ENCODE peak calls at places on chromosomes 5 and 9, in seven cellular contexts. E is mammary epithelial cell; M is sigmoid colon; X is activated naive CD8-positive, alpha-beta T cell treated with anti-CD3 and anti-CD28 coated beads, Interleukin-2, amount 10 ng/mL, durations not matched to agents 7 days and 5 days; D is stimulated activated CD4-positive, alpha-beta T cell treated with anti-CD3 and anti-CD28 coated beads, Interleukin-15, amount 100 ng/mL, for 48 hours; U is T-helper 9 cell; N is hypothalamus. Z is an unnamed sample.

GRCh38 chr5:72242796-72243475 is 77.1 kb downstream of the MRPS27 start:
- DNase-seq in E (no peak), M (no peak), X (no peak), D (no peak), U (no peak), N (no peak), Z (peak)

GRCh38 chr9:137262909-137263285 is 7.8 kb downstream of the NELFB start:
- DNase-seq in E (no peak), M (no peak), X (no peak), D (no peak), U (no peak), N (no peak), Z (no peak)

GRCh38 chr5:147857302-147858129 is 21.0 kb upstream of the SCGB3A2 start:
- DNase-seq in E (peak), M (peak), X (peak), D (peak), U (peak), N (peak), Z (peak)

GRCh38 chr9:137817236-137818200 is 60.1 kb upstream of the CACNA1B start:
- DNase-seq in E (no peak), M (no peak), X (peak), D (no peak), U (no peak), N (no peak), Z (no peak)

GRCh38 chr9:2461886-2462285 is 159.7 kb upstream of the VLDLR start:
- DNase-seq in E (no peak), M (no peak), X (no peak), D (no peak), U (no peak), N (no peak), Z (peak)

GRCh38 chr5:170105643-170106611 is at the start of gene FOXI1:
- DNase-seq in E (no peak), M (no peak), X (no peak), D (no peak), U (no peak), N (no peak), Z (no peak)

GRCh38 chr5:93599427-93600146 is 16.6 kb downstream of the NR2F1 start:
- DNase-seq in E (no peak), M (no peak), X (no peak), D (no peak), U (no peak), N (no peak), Z (no peak)

GRCh38 chr9:23220171-23220570 is 605.9 kb downstream of the ELAVL2 start:
- DNase-seq in E (no peak), M (no peak), X (no peak), D (no peak), U (no peak), N (no peak), Z (no peak)

GRCh38 chr9:136008693-136008997 is 47.5 kb upstream of the UBAC1 start:
- DNase-seq in E (no peak), M (no peak), X (no peak), D (no peak), U (no peak), N (no peak), Z (no peak)

GRCh38 chr5:116573279-116573616 is 1.4 kb downstream of the SEMA6A start:
- DNase-seq in E (peak), M (peak), X (no peak), D (no peak), U (no peak), N (no peak), Z (no peak)

GRCh38 chr9:13274901-13275641 is 4.4 kb downstream of the MPDZ start:
- DNase-seq in E (no peak), M (no peak), X (no peak), D (no peak), U (no peak), N (no peak), Z (peak)

GRCh38 chr5:160327829-160328228 is 15.5 kb upstream of the CCNJL start:
- DNase-seq in E (no peak), M (peak), X (no peak), D (no peak), U (no peak), N (no peak), Z (no peak)

GRCh38 chr5:103435136-103435914 is 127.3 kb downstream of the NUDT12 start:
- DNase-seq in E (no peak), M (no peak), X (no peak), D (no peak), U (no peak), N (no peak), Z (no peak)

GRCh38 chr9:105187781-105188180 is 56.7 kb upstream of the SLC44A1 start:
- DNase-seq in E (peak), M (no peak), X (no peak), D (no peak), U (no peak), N (no peak), Z (peak)

GRCh38 chr9:6566409-6567139 is 79.0 kb downstream of the GLDC start:
- DNase-seq in E (peak), M (no peak), X (no peak), D (peak), U (no peak), N (no peak), Z (peak)

GRCh38 chr9:70003786-70004185 is 39.9 kb upstream of the MAMDC2 start:
- DNase-seq in E (peak), M (no peak), X (no peak), D (no peak), U (no peak), N (no peak), Z (no peak)

GRCh38 chr9:18861599-18862546 is 171.1 kb downstream of the SAXO1 start:
- DNase-seq in E (no peak), M (peak), X (no peak), D (no peak), U (no peak), N (peak), Z (no peak)

GRCh38 chr5:180494060-180494509 is at the start of gene CNOT6:
- DNase-seq in E (peak), M (peak), X (peak), D (peak), U (peak), N (peak), Z (peak)

GRCh38 chr5:159343295-159344094 is 13.2 kb upstream of the IL12B start:
- DNase-seq in E (no peak), M (no peak), X (no peak), D (no peak), U (no peak), N (no peak), Z (no peak)

GRCh38 chr9:114406441-114406840 is 18.7 kb upstream of the AKNA start:
- DNase-seq in E (no peak), M (no peak), X (no peak), D (no peak), U (no peak), N (no peak), Z (no peak)

GRCh38 chr5:66174338-66174737 is 30.2 kb downstream of the SREK1 start:
- DNase-seq in E (no peak), M (no peak), X (no peak), D (no peak), U (no peak), N (no peak), Z (peak)

GRCh38 chr9:109206670-109207069 is 39.6 kb upstream of the FRRS1L start:
- DNase-seq in E (no peak), M (no peak), X (no peak), D (no peak), U (no peak), N (no peak), Z (no peak)

GRCh38 chr9:134035041-134036039 is 10.1 kb downstream of the BRD3OS start:
- DNase-seq in E (no peak), M (peak), X (peak), D (no peak), U (no peak), N (no peak), Z (no peak)

GRCh38 chr5:159427180-159428012 is 97.1 kb upstream of the IL12B start:
- DNase-seq in E (no peak), M (no peak), X (no peak), D (no peak), U (no peak), N (no peak), Z (no peak)

GRCh38 chr5:1505506-1506241 is 18.1 kb downstream of the LPCAT1 start:
- DNase-seq in E (no peak), M (no peak), X (no peak), D (no peak), U (no peak), N (no peak), Z (no peak)

GRCh38 chr5:111735829-111736228 is 21.2 kb downstream of the NREP start:
- DNase-seq in E (peak), M (peak), X (no peak), D (peak), U (no peak), N (no peak), Z (peak)

GRCh38 chr5:41291323-41291722 is 78.0 kb upstream of the C6 start:
- DNase-seq in E (no peak), M (no peak), X (no peak), D (no peak), U (no peak), N (no peak), Z (no peak)

GRCh38 chr5:220008-220407 is 1.9 kb downstream of the SDHA start:
- DNase-seq in E (no peak), M (no peak), X (no peak), D (no peak), U (no peak), N (no peak), Z (peak)

GRCh38 chr9:107638496-107638895 is 148.9 kb upstream of the KLF4 start:
- DNase-seq in E (no peak), M (no peak), X (no peak), D (no peak), U (no peak), N (no peak), Z (no peak)

GRCh38 chr9:4021621-4022213 is 278.2 kb downstream of the GLIS3 start:
- DNase-seq in E (no peak), M (no peak), X (no peak), D (no peak), U (no peak), N (no peak), Z (no peak)

GRCh38 chr9:135248721-135249120 is 161.3 kb downstream of the OLFM1 start:
- DNase-seq in E (no peak), M (peak), X (no peak), D (no peak), U (no peak), N (no peak), Z (no peak)